ENCODE peak calls at places on chromosomes 16 and 17, in nine cellular contexts. P is GM03348; Y is HEK293T; I is left lung; A is activated naive CD4-positive, alpha-beta T cell treated with anti-CD3 and anti-CD28 coated beads, Interleukin-2, amount 50 U/mL, for 16 hours; M is A549; O is aorta; G is dorsolateral prefrontal cortex; D is naive thymus-derived CD8-positive, alpha-beta T cell. C is an unnamed sample.

GRCh38 chr17:59366773-59367656 is 35.6 kb downstream of the YPEL2 start:
- DNase-seq in O (no peak), D (no peak), Y (peak; percentile 49), A (no peak), G (no peak), I (peak; percentile 61), P (peak; percentile 65), M (no peak), C (peak; percentile 63)

GRCh38 chr17:79919164-79919585 is 79.9 kb upstream of the CBX4 start:
- DNase-seq in A (no peak), Y (no peak), I (peak; percentile 94), D (no peak), O (peak; percentile 92), G (peak; percentile 92), M (peak; percentile 74), P (peak; percentile 66), C (peak; percentile 93)

GRCh38 chr17:71613996-71614395 is 506.8 kb upstream of the SOX9 start:
- DNase-seq in M (no peak), A (no peak), O (no peak), Y (no peak), P (no peak), I (no peak), G (no peak), D (no peak), C (no peak)

GRCh38 chr17:7029659-7030058 is 6.2 kb upstream of the SLC16A13 start:
- DNase-seq in O (no peak), G (no peak), A (peak; percentile 59), M (no peak), Y (no peak), P (no peak), I (peak; percentile 34), D (no peak), C (no peak)

GRCh38 chr16:51569204-51569911 is 418.3 kb upstream of the SALL1 start:
- DNase-seq in D (no peak), Y (no peak), A (no peak), O (no peak), M (no peak), I (no peak), P (no peak), G (no peak), C (no peak)

GRCh38 chr16:2288701-2289100 is 20.8 kb upstream of the RNPS1 start:
- DNase-seq in I (no peak), Y (no peak), P (no peak), D (no peak), O (no peak), A (no peak), G (no peak), M (no peak), C (no peak)

GRCh38 chr17:60909405-60909804 is 231.8 kb downstream of the BCAS3 start:
- DNase-seq in D (no peak), Y (no peak), M (no peak), O (no peak), A (no peak), P (no peak), I (no peak), G (no peak), C (no peak)

GRCh38 chr17:70775667-70776066 is 606.3 kb downstream of the KCNJ2 start:
- DNase-seq in D (no peak), A (no peak), G (no peak), P (no peak), Y (no peak), I (no peak), O (no peak), M (no peak), C (no peak)

GRCh38 chr17:72934927-72935326 is 157.6 kb downstream of the SLC39A11 start:
- DNase-seq in G (no peak), A (no peak), M (no peak), I (no peak), O (no peak), P (no peak), Y (no peak), D (no peak), C (no peak)

GRCh38 chr17:35433075-35433894 is 985 bp upstream of the SLFN12 start:
- DNase-seq in G (no peak), I (peak; percentile 85), Y (peak; percentile 26), D (no peak), A (peak; percentile 75), P (peak; percentile 93), O (peak; percentile 91), M (peak; percentile 95), C (peak; percentile 41)

GRCh38 chr17:62919388-62919787 is 46.6 kb upstream of the TANC2 start:
- DNase-seq in Y (no peak), P (no peak), M (peak; percentile 23), G (no peak), D (no peak), A (no peak), I (no peak), O (no peak), C (no peak)

GRCh38 chr16:23668225-23668624 is 10.5 kb upstream of the PLK1 start:
- DNase-seq in D (no peak), G (no peak), O (no peak), P (no peak), Y (no peak), I (no peak), M (no peak), A (no peak), C (no peak)

GRCh38 chr17:50631195-50631907 is 3.3 kb upstream of the ABCC3 start:
- DNase-seq in Y (no peak), M (no peak), P (no peak), A (no peak), I (peak; percentile 47), D (no peak), G (no peak), O (no peak), C (no peak)

GRCh38 chr16:28180660-28181556 is 30.9 kb downstream of the XPO6 start:
- DNase-seq in A (no peak), D (no peak), G (no peak), O (no peak), M (no peak), I (no peak), Y (no peak), P (peak; percentile 21), C (no peak)

GRCh38 chr16:77556203-77556602 is 121.4 kb upstream of the ADAMTS18 start:
- DNase-seq in G (no peak), M (no peak), O (no peak), Y (no peak), A (no peak), P (no peak), I (no peak), D (no peak), C (no peak)

GRCh38 chr17:78538033-78538776 is 39.0 kb downstream of the DNAH17 start:
- DNase-seq in Y (no peak), P (no peak), O (peak; percentile 7), D (no peak), I (no peak), G (no peak), A (no peak), M (no peak), C (no peak)

GRCh38 chr17:2532146-2532720 is 20.5 kb upstream of the METTL16 start:
- DNase-seq in D (no peak), O (no peak), G (no peak), A (no peak), M (no peak), I (no peak), Y (no peak), P (no peak), C (no peak)

GRCh38 chr17:2107506-2107905 is 52.6 kb downstream of the HIC1 start:
- DNase-seq in O (peak; percentile 73), A (no peak), D (no peak), M (no peak), I (no peak), P (no peak), Y (no peak), G (no peak), C (no peak)

GRCh38 chr16:56226840-56227525 is 35.7 kb downstream of the GNAO1 start:
- DNase-seq in Y (no peak), O (no peak), A (no peak), M (no peak), P (no peak), I (no peak), D (no peak), G (no peak), C (no peak)

GRCh38 chr17:36722121-36722902 is 120.9 kb downstream of the MRM1 start:
- DNase-seq in D (peak; percentile 74), I (peak; percentile 88), Y (peak; percentile 83), G (peak; percentile 34), O (peak; percentile 73), P (peak; percentile 59), M (no peak), A (peak; percentile 85), C (no peak)

GRCh38 chr17:8332688-8333087 is 7.0 kb upstream of the ODF4 start:
- DNase-seq in I (no peak), A (no peak), P (no peak), M (no peak), Y (no peak), G (no peak), D (no peak), O (no peak), C (peak; percentile 52)

GRCh38 chr17:80948961-80949450 is 42.6 kb upstream of the CHMP6 start:
- DNase-seq in M (no peak), Y (no peak), A (no peak), O (peak; percentile 51), I (peak; percentile 63), D (no peak), P (no peak), G (no peak), C (no peak)

GRCh38 chr16:16063685-16064084 is 114.3 kb downstream of the ABCC1 start:
- DNase-seq in P (no peak), M (no peak), I (no peak), O (no peak), D (no peak), G (no peak), A (no peak), Y (no peak), C (no peak)

GRCh38 chr17:15247891-15248529 is 17.1 kb downstream of the PMP22 start:
- DNase-seq in O (no peak), G (no peak), I (no peak), A (no peak), Y (peak; percentile 29), D (no peak), P (peak; percentile 25), M (peak; percentile 31), C (no peak)

GRCh38 chr16:10356870-10357842 is 28.7 kb upstream of the ATF7IP2 start:
- DNase-seq in M (no peak), P (no peak), D (no peak), Y (no peak), G (no peak), I (no peak), O (no peak), A (no peak), C (no peak)

GRCh38 chr17:74631468-74632195 is 8.1 kb upstream of the CD300E start:
- DNase-seq in O (no peak), P (peak; percentile 37), M (no peak), G (no peak), D (no peak), A (no peak), I (no peak), Y (no peak), C (no peak)

GRCh38 chr17:301681-302299 is 50.8 kb downstream of the RPH3AL start:
- DNase-seq in A (peak; percentile 8), Y (no peak), P (no peak), G (no peak), D (no peak), M (no peak), O (peak; percentile 46), I (peak; percentile 51), C (peak; percentile 62)

GRCh38 chr17:787641-788221 is 5.6 kb downstream of the MRM3 start:
- DNase-seq in A (no peak), Y (no peak), I (no peak), P (no peak), O (no peak), M (no peak), D (no peak), G (no peak), C (no peak)

C was measured in gastrocnemius medialis.